ENCODE peak calls at places on chromosomes 6 and 20, in six cellular contexts. One of them, this sample, is unnamed.

GRCh38 chr20:38497246-38497645 is 24.6 kb downstream of the RALGAPB start:
- DNase-seq in osteocyte: no peak
- DNase-seq in CD4-positive, CD25-positive, alpha-beta regulatory T cell: no peak
- DNase-seq in DND-41: no peak
- DNase-seq in NCI-H187: no peak
- DNase-seq in NCI-H2107: no peak
- DNase-seq in this sample: no peak

GRCh38 chr6:33595001-33595846 is 15.1 kb upstream of the BAK1 start:
- DNase-seq in osteocyte: no peak
- DNase-seq in CD4-positive, CD25-positive, alpha-beta regulatory T cell: no peak
- DNase-seq in DND-41: no peak
- DNase-seq in NCI-H187: no peak
- DNase-seq in NCI-H2107: no peak
- DNase-seq in this sample: no peak

GRCh38 chr6:129634411-129635230 is 75.4 kb downstream of the ARHGAP18 start:
- DNase-seq in osteocyte: no peak
- DNase-seq in CD4-positive, CD25-positive, alpha-beta regulatory T cell: no peak
- DNase-seq in DND-41: no peak
- DNase-seq in NCI-H187: no peak
- DNase-seq in NCI-H2107: no peak
- DNase-seq in this sample: no peak

GRCh38 chr20:51129201-51129671 is 106.3 kb upstream of the KCNG1 start:
- DNase-seq in osteocyte: no peak
- DNase-seq in CD4-positive, CD25-positive, alpha-beta regulatory T cell: no peak
- DNase-seq in DND-41: no peak
- DNase-seq in NCI-H187: no peak
- DNase-seq in NCI-H2107: no peak
- DNase-seq in this sample: no peak

GRCh38 chr6:13375360-13375878 is 47.1 kb upstream of the TBC1D7 start:
- DNase-seq in osteocyte: no peak
- DNase-seq in CD4-positive, CD25-positive, alpha-beta regulatory T cell: no peak
- DNase-seq in DND-41: no peak
- DNase-seq in NCI-H187: no peak
- DNase-seq in NCI-H2107: no peak
- DNase-seq in this sample: no peak

GRCh38 chr20:53926428-53927028 is 143.9 kb downstream of the BCAS1 start:
- DNase-seq in osteocyte: no peak
- DNase-seq in CD4-positive, CD25-positive, alpha-beta regulatory T cell: no peak
- DNase-seq in DND-41: no peak
- DNase-seq in NCI-H187: no peak
- DNase-seq in NCI-H2107: no peak
- DNase-seq in this sample: no peak

GRCh38 chr6:147782302-147782701 is 273.8 kb downstream of the SAMD5 start:
- DNase-seq in osteocyte: no peak
- DNase-seq in CD4-positive, CD25-positive, alpha-beta regulatory T cell: no peak
- DNase-seq in DND-41: no peak
- DNase-seq in NCI-H187: no peak
- DNase-seq in NCI-H2107: no peak
- DNase-seq in this sample: no peak

GRCh38 chr6:33906413-33906812 is 102.6 kb upstream of the MLN start:
- DNase-seq in osteocyte: no peak
- DNase-seq in CD4-positive, CD25-positive, alpha-beta regulatory T cell: no peak
- DNase-seq in DND-41: no peak
- DNase-seq in NCI-H187: no peak
- DNase-seq in NCI-H2107: no peak
- DNase-seq in this sample: no peak

This sample was measured in vagina.